ENCODE peak calls at places on chromosomes 5 and 9, in seven cellular contexts. L is fibroblast of mammary gland, H is putamen, S is transverse colon, C is left colon, Q is iris pigment epithelial cell, B is pancreas. U is an unnamed sample.

GRCh38 chr9:135957431-135957830 is 3.7 kb downstream of the UBAC1 start:
- DNase-seq in L (no peak), H (no peak), S (no peak), C (no peak), Q (no peak), B (no peak), U (no peak)

GRCh38 chr5:125261505-125262250 is 515.2 kb upstream of the ZNF608 start:
- DNase-seq in L (no peak), H (no peak), S (no peak), C (no peak), Q (no peak), B (no peak), U (no peak)

GRCh38 chr5:106324356-106324755 is 1346.4 kb downstream of the EFNA5 start:
- DNase-seq in L (no peak), H (no peak), S (no peak), C (no peak), Q (no peak), B (no peak), U (no peak)

GRCh38 chr9:130110596-130111021 is 56.9 kb downstream of the GPR107 start:
- DNase-seq in L (peak), H (no peak), S (no peak), C (no peak), Q (peak), B (no peak), U (no peak)

GRCh38 chr9:88659126-88659525 is 124.1 kb downstream of the NXNL2 start:
- DNase-seq in L (no peak), H (no peak), S (no peak), C (no peak), Q (no peak), B (no peak), U (no peak)

GRCh38 chr5:62732677-62733121 is 154.1 kb downstream of the LRRC70 start:
- DNase-seq in L (peak), H (peak), S (no peak), C (no peak), Q (peak), B (no peak), U (no peak)

GRCh38 chr5:18761801-18762200 is 1127.5 kb downstream of the TAF11L14 start:
- DNase-seq in L (no peak), H (no peak), S (no peak), C (no peak), Q (peak), B (no peak), U (no peak)

GRCh38 chr5:32174011-32174866 is at the start of gene GOLPH3:
- DNase-seq in L (peak), H (peak), S (peak), C (peak), Q (peak), B (peak), U (peak)

GRCh38 chr9:134666208-134666607 is 24.6 kb downstream of the COL5A1 start:
- DNase-seq in L (no peak), H (no peak), S (no peak), C (no peak), Q (no peak), B (no peak), U (no peak)

GRCh38 chr5:37888476-37888875 is 48.6 kb upstream of the GDNF start:
- DNase-seq in L (peak), H (no peak), S (no peak), C (no peak), Q (no peak), B (no peak), U (no peak)

GRCh38 chr9:112629890-112630485 is 87.9 kb downstream of the INIP start:
- DNase-seq in L (no peak), H (no peak), S (no peak), C (no peak), Q (no peak), B (no peak), U (no peak)

GRCh38 chr9:136882109-136882946 is 4.0 kb upstream of the TRAF2 start:
- DNase-seq in L (peak), H (no peak), S (peak), C (peak), Q (peak), B (peak), U (peak)